ENCODE peak calls at places on chromosomes 4 and X, in four cellular contexts. G is CD8-positive, alpha-beta T cell; W is stomach; I is esophagus squamous epithelium. S is an unnamed sample. For H3K27me3 and H3K9me3, the result is how much of the 10 kb centered on the place peaks cover.

GRCh38 chr4:126328914-126329313 is 1014.2 kb downstream of the FAT4 start:
- DNase-seq in I (no peak), W (no peak), G (no peak), S (no peak)

GRCh38 chr4:30719363-30720020 is 677 bp upstream of the PCDH7 start:
- DNase-seq in W (peak), I (no peak), G (no peak), S (no peak)

GRCh38 chr4:169440446-169440845 is 169.7 kb upstream of the SH3RF1 start:
- DNase-seq in W (no peak), G (no peak), I (no peak), S (no peak)

GRCh38 chr4:1207157-1207470 is 34.7 kb upstream of the SPON2 start:
- DNase-seq in I (no peak), G (peak), W (no peak), S (no peak)

GRCh38 chrX:15343075-15343476 is 7.8 kb upstream of the PIGA start:
- DNase-seq in W (no peak), G (no peak), I (no peak), S (no peak)

GRCh38 chrX:31547416-31547815 is 475.6 kb upstream of the FTHL17 start:
- DNase-seq in G (no peak), W (no peak), I (no peak), S (no peak)

GRCh38 chr4:4778491-4779003 is 80.9 kb upstream of the MSX1 start:
- DNase-seq in I (no peak), W (no peak), G (no peak), S (no peak)

GRCh38 chrX:100512471-100512870 is 72.3 kb upstream of the TNMD start:
- DNase-seq in I (no peak), W (no peak), G (no peak), S (no peak)

GRCh38 chr4:32140636-32141035 is 1420.5 kb downstream of the PCDH7 start:
- DNase-seq in I (no peak), W (no peak), G (no peak), S (no peak)

GRCh38 chr4:128635141-128635911 is 174.2 kb upstream of the JADE1 start:
- DNase-seq in G (no peak), W (peak), I (no peak), S (no peak)

GRCh38 chrX:114580336-114580735 is 3.5 kb upstream of the HTR2C start:
- DNase-seq in W (no peak), I (no peak), G (no peak), S (no peak)

GRCh38 chrX:114583646-114584433 is at the start of gene HTR2C:
- DNase-seq in I (no peak), G (no peak), W (no peak), S (no peak)

GRCh38 chrX:114581528-114582263 is 2.2 kb upstream of the HTR2C start:
- DNase-seq in W (no peak), G (no peak), I (no peak), S (no peak)

GRCh38 chrX:114582698-114583395 is 1.0 kb upstream of the HTR2C start:
- DNase-seq in G (no peak), I (no peak), W (no peak), S (no peak)

DNA sequence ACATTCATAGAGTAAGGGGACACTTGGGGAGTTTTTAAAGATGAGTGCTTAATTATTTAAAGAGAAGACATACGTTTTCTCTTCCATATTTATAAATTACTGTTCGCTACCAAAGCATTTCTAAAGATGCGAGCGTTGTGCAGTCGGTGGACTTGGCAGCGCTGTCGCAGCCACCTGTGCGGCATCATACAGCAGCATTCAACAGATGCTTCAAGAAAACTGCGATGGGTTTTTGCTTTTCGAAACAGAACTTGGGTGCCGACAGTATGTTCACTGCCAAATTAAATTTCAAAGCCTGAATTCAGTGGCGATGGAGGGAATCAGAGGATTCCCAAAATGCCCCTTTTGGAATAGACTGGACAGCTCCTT is 1.6 kb upstream of the HTR2C start:
- DNase-seq in W (no peak), G (no peak), I (no peak), S (no peak)
- H3K27me3 ChIP-seq in W (under half), G (under half), I (under half), S (under half)

GRCh38 chr4:67659065-67659464 is 41.9 kb downstream of the UBA6 start:
- DNase-seq in G (no peak), W (no peak), I (no peak), S (no peak)
- H3K9me3 ChIP-seq in G (under half), W (under half), I (under half), S (under half)

GRCh38 chr4:8648816-8649630 is 56.5 kb downstream of the CPZ start:
- DNase-seq in G (no peak), W (peak), I (no peak), S (no peak)
- H3K27me3 ChIP-seq in G (under half), W (under half), I (under half), S (under half)

DNA sequence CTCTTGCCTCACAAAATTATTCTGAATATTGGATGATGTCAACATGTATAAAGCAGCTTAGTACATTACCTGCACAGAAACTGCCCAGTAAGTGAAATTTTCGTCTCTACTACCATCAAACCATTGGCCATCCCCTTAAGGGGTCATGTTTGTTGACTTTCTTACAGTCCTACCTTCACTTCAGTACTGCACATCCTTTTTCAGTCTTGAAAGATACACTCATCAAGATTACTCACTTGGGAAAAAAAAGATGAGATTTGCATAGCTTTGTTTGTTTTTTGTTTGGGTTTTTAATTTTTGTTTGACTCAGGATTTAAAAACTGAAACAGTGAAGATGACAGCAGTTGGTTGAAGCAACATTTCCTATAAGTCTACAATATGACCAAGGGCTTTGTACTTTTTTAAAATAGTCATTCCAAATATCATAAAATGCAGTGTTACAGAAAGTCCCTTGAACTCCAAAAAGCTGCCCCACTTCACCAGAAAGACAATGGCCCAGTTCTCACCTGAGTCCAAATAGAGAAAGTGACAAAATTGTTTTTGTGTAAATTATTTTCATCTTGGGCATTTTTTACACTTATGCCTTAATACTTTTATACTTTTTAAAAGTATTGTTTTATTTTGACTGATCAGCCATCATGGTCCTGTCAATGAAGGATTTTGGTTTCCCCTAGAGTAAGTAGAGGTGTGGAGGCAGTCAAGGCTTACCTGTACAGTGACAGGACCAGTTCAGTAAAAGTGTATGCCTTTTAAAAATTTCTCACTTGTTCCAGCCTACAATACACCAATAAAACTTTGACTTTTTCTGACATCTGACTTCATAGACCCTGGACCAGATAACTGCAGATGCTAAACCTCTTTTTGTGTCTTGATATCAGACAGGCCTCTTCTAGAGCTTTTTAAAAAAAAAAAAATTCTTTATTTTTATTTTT is 59.7 kb upstream of the EDA2R start:
- DNase-seq in W (no peak), G (no peak), I (no peak), S (no peak)
- H3K9me3 ChIP-seq in W (under half), G (under half), I (under half), S (under half)

GRCh38 chr4:156168288-156168687 is 214.6 kb upstream of the CTSO start:
- DNase-seq in W (no peak), G (no peak), I (no peak), S (no peak)
- H3K27me3 ChIP-seq in W (under half), G (under half), I (under half), S (under half)

GRCh38 chr4:173526724-173527102 is 3.3 kb downstream of the HAND2 start:
- DNase-seq in I (no peak), W (no peak), G (no peak), S (no peak)

GRCh38 chr4:173527103-173527876 is 2.7 kb downstream of the HAND2 start:
- DNase-seq in I (no peak), W (no peak), G (no peak), S (no peak)

GRCh38 chr4:173530326-173531062 is 465 bp upstream of the HAND2 start:
- DNase-seq in G (no peak), I (no peak), W (no peak), S (no peak)

GRCh38 chr4:173529505-173530325 is at the start of gene HAND2:
- DNase-seq in G (no peak), I (no peak), W (no peak), S (no peak)

DNA sequence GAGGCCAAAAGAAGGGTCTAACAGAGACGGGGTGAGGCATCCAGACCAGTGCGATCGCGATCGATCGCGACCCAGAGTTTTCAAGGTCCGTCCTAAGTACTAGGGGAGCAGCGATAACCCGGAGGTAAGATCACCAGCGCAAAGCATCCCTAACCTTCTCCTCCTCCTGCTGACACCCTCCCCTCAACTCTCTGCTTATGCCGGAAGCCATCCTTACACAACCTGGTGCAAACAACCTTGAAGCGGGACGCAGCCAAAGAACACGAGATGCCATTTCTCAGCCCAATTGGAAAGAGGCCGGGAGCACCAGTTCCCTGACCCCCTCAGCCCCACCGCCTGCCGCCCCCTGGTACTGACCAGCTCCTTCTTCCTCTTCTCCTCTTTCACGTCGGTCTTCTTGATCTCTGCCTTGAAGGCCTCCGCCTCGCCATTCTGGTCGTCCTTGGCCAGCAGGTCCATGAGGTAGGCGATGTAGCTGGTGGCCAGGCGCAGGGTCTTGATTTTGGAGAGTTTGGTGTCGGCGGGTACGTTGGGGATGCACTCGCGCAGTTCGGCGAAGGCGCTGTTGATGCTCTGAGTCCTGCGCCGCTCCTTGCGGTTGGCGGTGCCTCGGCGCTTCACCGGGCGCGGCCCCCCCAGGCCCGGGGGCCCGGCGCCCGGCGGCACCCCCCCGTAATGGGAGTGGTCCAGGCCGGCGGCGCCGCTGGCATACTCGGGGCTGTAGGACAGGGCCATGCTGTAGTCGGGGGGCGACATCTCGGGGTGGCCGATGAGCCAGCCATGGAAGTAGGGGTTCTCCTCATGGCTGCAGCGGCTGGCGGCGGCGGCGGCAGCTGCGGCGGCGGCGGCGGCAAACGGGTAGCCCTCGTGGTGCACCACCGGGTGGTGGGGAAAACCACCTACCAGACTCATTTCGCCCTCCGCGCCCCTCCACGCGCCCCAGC is 1.4 kb downstream of the HAND2 start:
- DNase-seq in W (no peak), G (no peak), I (no peak), S (no peak)
- H3K9me3 ChIP-seq in W (under half), G (under half), I (under half), S (under half)

S was measured in thoracic aorta.